ENCODE peak calls at places on chromosomes 2 and 18, in four cellular contexts. P, T, R and I are unnamed samples.

GRCh38 chr2:186515376-186515775 is 29.3 kb downstream of the ZC3H15 start:
- DNase-seq in P (no peak), T (no peak), R (no peak), I (no peak)

GRCh38 chr2:161049571-161049970 is 110.7 kb upstream of the TANK start:
- DNase-seq in P (no peak), T (no peak), R (no peak), I (no peak)

GRCh38 chr18:3623769-3624545 is 174.0 kb downstream of the TGIF1 start:
- DNase-seq in P (peak; percentile 69), T (peak; percentile 88), R (peak; percentile 91), I (peak; percentile 90)

GRCh38 chr2:55672630-55673029 is 21.0 kb downstream of the PNPT1 start:
- DNase-seq in P (no peak), T (no peak), R (no peak), I (peak; percentile 36)

GRCh38 chr2:211437396-211437795 is 881.0 kb downstream of the CPS1 start:
- DNase-seq in P (no peak), T (no peak), R (no peak), I (no peak)

GRCh38 chr2:11656671-11657101 is 13.3 kb downstream of the NTSR2 start:
- DNase-seq in P (no peak), T (peak; percentile 66), R (no peak), I (no peak)

GRCh38 chr18:10351221-10351795 is 103.1 kb upstream of the APCDD1 start:
- DNase-seq in P (no peak), T (no peak), R (no peak), I (no peak)

GRCh38 chr2:32356735-32357544 is at the start of gene BIRC6:
- DNase-seq in P (peak; percentile 98), T (peak; percentile 99), R (peak; percentile 83), I (peak; percentile 90)

GRCh38 chr2:223956267-223956666 is 996 bp upstream of the MRPL44 start:
- DNase-seq in P (no peak), T (no peak), R (no peak), I (no peak)

GRCh38 chr2:229124126-229124525 is 147.0 kb downstream of the PID1 start:
- DNase-seq in P (no peak), T (no peak), R (no peak), I (no peak)

GRCh38 chr2:86673011-86673410 is 47.1 kb upstream of the RMND5A start:
- DNase-seq in P (no peak), T (no peak), R (no peak), I (no peak)

GRCh38 chr2:208320686-208321085 is 54.6 kb downstream of the PIKFYVE start:
- DNase-seq in P (no peak), T (no peak), R (no peak), I (no peak)

GRCh38 chr2:151438506-151438905 is 28.8 kb downstream of the RIF1 start:
- DNase-seq in P (no peak), T (no peak), R (no peak), I (no peak)

GRCh38 chr2:151439127-151439526 is 29.4 kb downstream of the RIF1 start:
- DNase-seq in P (no peak), T (no peak), R (no peak), I (no peak)

GRCh38 chr2:151437630-151438029 is 27.9 kb downstream of the RIF1 start:
- DNase-seq in P (no peak), T (peak; percentile 18), R (no peak), I (no peak)
- TF ChIP-seq CTCF in P (peak; percentile 73), T (peak; percentile 45), R (peak; percentile 55), I (peak; percentile 42)

DNA sequence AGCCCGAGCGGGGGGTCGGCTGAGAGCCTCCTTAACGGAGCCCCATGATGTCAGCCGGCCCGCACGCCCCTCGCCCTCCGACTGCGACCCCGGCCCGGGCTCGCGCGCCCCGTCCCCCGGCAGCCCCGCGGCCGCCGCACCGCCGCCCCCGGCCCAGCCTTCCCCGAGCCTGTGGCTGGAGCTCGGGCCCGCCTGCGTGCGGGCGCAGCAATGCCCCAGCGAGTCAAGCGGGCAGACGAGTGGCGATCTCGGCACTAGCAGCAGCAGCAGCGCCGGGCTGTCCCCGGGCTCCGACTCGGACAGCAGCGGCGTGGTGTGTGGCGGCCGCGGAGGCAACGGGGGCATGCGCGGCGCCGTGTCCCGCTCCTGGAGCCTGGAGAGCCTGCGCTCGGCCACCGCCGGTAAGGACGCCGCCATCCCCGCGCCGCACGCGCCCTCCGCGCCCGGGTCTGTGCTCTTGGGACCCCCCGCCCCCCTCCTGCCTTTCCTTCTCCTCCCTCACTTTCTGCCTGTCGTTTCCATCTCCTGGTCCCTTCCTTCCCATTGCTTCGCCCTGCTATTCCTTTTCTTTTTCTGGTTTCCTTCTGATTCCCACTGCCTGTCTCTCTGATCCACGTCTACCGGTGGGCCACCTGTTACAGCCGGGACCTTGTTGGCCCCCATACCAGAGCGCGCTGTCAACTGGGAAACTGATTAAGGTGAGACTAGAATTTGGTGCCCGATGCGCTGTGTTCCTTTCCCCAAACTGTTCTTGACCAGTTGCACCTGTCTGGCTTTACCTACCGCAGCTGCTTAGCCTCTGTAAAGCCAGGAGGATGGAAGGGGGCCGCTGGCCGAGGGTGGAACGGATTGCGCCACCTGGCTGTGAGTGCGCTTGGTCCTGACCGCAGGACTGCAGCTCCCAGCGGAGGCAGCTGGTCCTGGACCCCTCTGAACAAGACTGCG is 127.4 kb downstream of the ARHGEF4 start:
- DNase-seq in P (peak; percentile 65), T (peak; percentile 16), R (no peak), I (no peak)
- TF ChIP-seq CTCF in P (peak; percentile 56), T (no peak), R (peak; percentile 5), I (no peak)

DNA sequence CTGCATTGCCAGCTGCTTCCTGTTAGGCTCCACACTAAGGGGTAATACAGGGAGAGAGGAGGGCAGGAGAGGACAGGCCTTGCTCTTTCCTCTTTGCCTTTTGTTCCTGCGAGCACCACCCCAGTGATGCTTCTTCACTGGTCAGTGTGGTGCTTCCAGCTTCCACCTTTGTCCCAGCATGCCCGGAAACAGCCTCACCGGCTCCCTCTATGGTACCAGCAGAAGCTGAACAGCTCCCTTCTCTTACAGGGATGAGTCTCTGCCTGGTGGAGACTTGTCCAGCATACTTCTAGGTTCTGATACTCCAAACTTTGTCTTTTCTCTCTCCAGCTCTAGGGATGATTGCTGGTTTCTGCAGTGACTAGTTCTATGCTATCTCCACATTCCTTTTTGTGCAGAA is 413.3 kb downstream of the TSN start:
- DNase-seq in P (no peak), T (peak; percentile 14), R (no peak), I (no peak)
- TF ChIP-seq CTCF in P (no peak), T (no peak), R (no peak), I (no peak)

GRCh38 chr2:222283634-222284033 is 15.2 kb downstream of the PAX3 start:
- DNase-seq in P (no peak), T (no peak), R (no peak), I (no peak)
- TF ChIP-seq CTCF in P (no peak), T (no peak), R (no peak), I (no peak)